ENCODE peak calls at places on chromosomes 16 and 17, in seven cellular contexts. One of them, this sample, is unnamed.
A peak's percentile ranks its signal among the peaks of the same experiment; 100 is the strongest.

GRCh38 chr17:33049781-33050414 is 58.3 kb downstream of the SPACA3 start:
- DNase-seq in pancreas: peak; percentile 60
- DNase-seq in endothelial cell of umbilical vein: peak; percentile 32
- DNase-seq in A549: peak; percentile 76
- DNase-seq in GM12865: peak; percentile 59
- DNase-seq in DND-41: peak; percentile 51
- DNase-seq in neural crest cell: peak; percentile 58
- DNase-seq in this sample: peak; percentile 79

GRCh38 chr17:35799942-35800341 is 4.5 kb upstream of the MMP28 start:
- DNase-seq in neural crest cell: no peak
- DNase-seq in DND-41: no peak
- DNase-seq in A549: peak; percentile 46
- DNase-seq in GM12865: no peak
- DNase-seq in pancreas: peak; percentile 75
- DNase-seq in endothelial cell of umbilical vein: peak; percentile 74
- DNase-seq in this sample: peak; percentile 96

GRCh38 chr17:62804822-62805221 is 3.3 kb downstream of the MARCHF10 start:
- DNase-seq in DND-41: no peak
- DNase-seq in A549: peak; percentile 86
- DNase-seq in endothelial cell of umbilical vein: peak; percentile 81
- DNase-seq in neural crest cell: no peak
- DNase-seq in pancreas: no peak
- DNase-seq in GM12865: no peak
- DNase-seq in this sample: peak; percentile 70

GRCh38 chr16:28531777-28532744 is 6.7 kb downstream of the NUPR1 start:
- DNase-seq in neural crest cell: no peak
- DNase-seq in GM12865: peak; percentile 42
- DNase-seq in pancreas: peak; percentile 83
- DNase-seq in A549: no peak
- DNase-seq in endothelial cell of umbilical vein: no peak
- DNase-seq in DND-41: no peak
- DNase-seq in this sample: peak; percentile 66

GRCh38 chr16:19231881-19232280 is 53.6 kb upstream of the CLEC19A start:
- DNase-seq in endothelial cell of umbilical vein: no peak
- DNase-seq in A549: no peak
- DNase-seq in pancreas: no peak
- DNase-seq in neural crest cell: no peak
- DNase-seq in GM12865: no peak
- DNase-seq in DND-41: no peak
- DNase-seq in this sample: no peak

GRCh38 chr17:18166894-18167293 is 16.7 kb upstream of the ALKBH5 start:
- DNase-seq in GM12865: no peak
- DNase-seq in A549: no peak
- DNase-seq in endothelial cell of umbilical vein: no peak
- DNase-seq in DND-41: no peak
- DNase-seq in neural crest cell: no peak
- DNase-seq in pancreas: no peak
- DNase-seq in this sample: no peak

GRCh38 chr16:4648917-4649316 is 24.3 kb downstream of the MGRN1 start:
- DNase-seq in GM12865: no peak
- DNase-seq in A549: no peak
- DNase-seq in neural crest cell: no peak
- DNase-seq in DND-41: no peak
- DNase-seq in endothelial cell of umbilical vein: no peak
- DNase-seq in pancreas: no peak
- DNase-seq in this sample: no peak

GRCh38 chr17:57999496-58000017 is 7.5 kb downstream of the SRSF1 start:
- DNase-seq in DND-41: no peak
- DNase-seq in A549: peak; percentile 53
- DNase-seq in pancreas: no peak
- DNase-seq in endothelial cell of umbilical vein: peak; percentile 80
- DNase-seq in neural crest cell: no peak
- DNase-seq in GM12865: peak; percentile 83
- DNase-seq in this sample: peak; percentile 73

GRCh38 chr17:72529386-72529785 is 408.6 kb downstream of the SOX9 start:
- DNase-seq in neural crest cell: no peak
- DNase-seq in DND-41: no peak
- DNase-seq in pancreas: no peak
- DNase-seq in endothelial cell of umbilical vein: no peak
- DNase-seq in GM12865: no peak
- DNase-seq in A549: no peak
- DNase-seq in this sample: no peak

GRCh38 chr17:79188679-79189078 is 114.1 kb downstream of the ENGASE start:
- DNase-seq in GM12865: no peak
- DNase-seq in A549: no peak
- DNase-seq in pancreas: no peak
- DNase-seq in endothelial cell of umbilical vein: no peak
- DNase-seq in neural crest cell: no peak
- DNase-seq in DND-41: no peak
- DNase-seq in this sample: no peak

GRCh38 chr17:40290629-40291296 is 3.1 kb downstream of the CDC6 start:
- DNase-seq in neural crest cell: no peak
- DNase-seq in pancreas: no peak
- DNase-seq in DND-41: peak; percentile 32
- DNase-seq in endothelial cell of umbilical vein: peak; percentile 79
- DNase-seq in A549: peak; percentile 81
- DNase-seq in GM12865: peak; percentile 70
- DNase-seq in this sample: peak; percentile 88

GRCh38 chr16:539901-540530 is 12.5 kb downstream of the CAPN15 start:
- DNase-seq in endothelial cell of umbilical vein: no peak
- DNase-seq in GM12865: no peak
- DNase-seq in neural crest cell: no peak
- DNase-seq in DND-41: no peak
- DNase-seq in pancreas: no peak
- DNase-seq in A549: no peak
- DNase-seq in this sample: no peak

GRCh38 chr16:20396846-20397467 is 7.6 kb downstream of the PDILT start:
- DNase-seq in A549: no peak
- DNase-seq in neural crest cell: no peak
- DNase-seq in DND-41: no peak
- DNase-seq in pancreas: no peak
- DNase-seq in GM12865: no peak
- DNase-seq in endothelial cell of umbilical vein: no peak
- DNase-seq in this sample: no peak

GRCh38 chr16:30566531-30566930 is 5.0 kb downstream of the ZNF688 start:
- DNase-seq in neural crest cell: no peak
- DNase-seq in GM12865: no peak
- DNase-seq in endothelial cell of umbilical vein: no peak
- DNase-seq in DND-41: no peak
- DNase-seq in A549: no peak
- DNase-seq in pancreas: no peak
- DNase-seq in this sample: no peak

GRCh38 chr17:44503080-44503842 is at the start of gene GPATCH8:
- DNase-seq in endothelial cell of umbilical vein: peak; percentile 96
- DNase-seq in GM12865: peak; percentile 98
- DNase-seq in neural crest cell: peak; percentile 95
- DNase-seq in A549: peak; percentile 99
- DNase-seq in DND-41: peak; percentile 98
- DNase-seq in pancreas: peak; percentile 94
- DNase-seq in this sample: peak; percentile 94
- TF ChIP-seq CTCF in endothelial cell of umbilical vein: no peak
- TF ChIP-seq CTCF in GM12865: no peak
- TF ChIP-seq CTCF in neural crest cell: no peak
- TF ChIP-seq CTCF in A549: no peak
- TF ChIP-seq CTCF in DND-41: no peak
- TF ChIP-seq CTCF in pancreas: no peak
- TF ChIP-seq CTCF in this sample: no peak

GRCh38 chr16:74774223-74775139 is at the start of gene FA2H:
- DNase-seq in GM12865: peak; percentile 67
- DNase-seq in pancreas: peak; percentile 95
- DNase-seq in neural crest cell: peak; percentile 70
- DNase-seq in A549: peak; percentile 96
- DNase-seq in endothelial cell of umbilical vein: peak; percentile 27
- DNase-seq in DND-41: peak; percentile 49
- DNase-seq in this sample: peak; percentile 88
- TF ChIP-seq CTCF in GM12865: peak; percentile 11
- TF ChIP-seq CTCF in pancreas: peak; percentile 24
- TF ChIP-seq CTCF in neural crest cell: peak; percentile 59
- TF ChIP-seq CTCF in A549: peak; percentile 50
- TF ChIP-seq CTCF in endothelial cell of umbilical vein: peak; percentile 36
- TF ChIP-seq CTCF in DND-41: no peak
- TF ChIP-seq CTCF in this sample: peak; percentile 32

GRCh38 chr17:81513669-81514484 is 1.3 kb upstream of the ACTG1 start:
- DNase-seq in DND-41: peak; percentile 74
- DNase-seq in pancreas: peak; percentile 72
- DNase-seq in GM12865: peak; percentile 65
- DNase-seq in A549: peak; percentile 62
- DNase-seq in neural crest cell: peak; percentile 60
- DNase-seq in endothelial cell of umbilical vein: peak; percentile 71
- DNase-seq in this sample: peak; percentile 81
- TF ChIP-seq CTCF in DND-41: no peak
- TF ChIP-seq CTCF in pancreas: no peak
- TF ChIP-seq CTCF in GM12865: no peak
- TF ChIP-seq CTCF in A549: no peak
- TF ChIP-seq CTCF in neural crest cell: no peak
- TF ChIP-seq CTCF in endothelial cell of umbilical vein: no peak
- TF ChIP-seq CTCF in this sample: no peak

GRCh38 chr16:73047536-73048291 is at the start of gene ZFHX3:
- DNase-seq in pancreas: peak; percentile 82
- DNase-seq in DND-41: peak; percentile 75
- DNase-seq in neural crest cell: peak; percentile 57
- DNase-seq in endothelial cell of umbilical vein: peak; percentile 53
- DNase-seq in A549: no peak
- DNase-seq in GM12865: peak; percentile 82
- DNase-seq in this sample: peak; percentile 75
- TF ChIP-seq CTCF in pancreas: no peak
- TF ChIP-seq CTCF in DND-41: no peak
- TF ChIP-seq CTCF in neural crest cell: no peak
- TF ChIP-seq CTCF in endothelial cell of umbilical vein: no peak
- TF ChIP-seq CTCF in A549: peak; percentile 25
- TF ChIP-seq CTCF in GM12865: peak; percentile 28
- TF ChIP-seq CTCF in this sample: peak; percentile 18

This sample was measured in MCF 10A.